ENCODE peak calls at places on chromosomes 1 and 21, in four cellular contexts. O is HepG2, I is HCT116, P is K562. U is an unnamed sample.

GRCh38 chr1:7657287-7658126 is 113.6 kb upstream of the VAMP3 start:
- DNase-seq in P (no peak), I (no peak), O (no peak), U (no peak)

GRCh38 chr1:77024500-77024899 is 157.2 kb downstream of the ST6GALNAC5 start:
- DNase-seq in I (no peak), O (peak; percentile 22), P (no peak), U (no peak)

GRCh38 chr1:156859523-156860112 is 701 bp upstream of the INSRR start:
- DNase-seq in I (no peak), O (no peak), P (no peak), U (no peak)

GRCh38 chr1:21261551-21262281 is 28.5 kb downstream of the ECE1 start:
- DNase-seq in P (peak; percentile 66), I (peak; percentile 64), O (no peak), U (no peak)

GRCh38 chr21:16195896-16196443 is 466.2 kb downstream of the USP25 start:
- DNase-seq in O (no peak), P (no peak), I (no peak), U (no peak)

GRCh38 chr21:19922122-19922521 is 1076.1 kb upstream of the NCAM2 start:
- DNase-seq in O (no peak), P (no peak), I (no peak), U (no peak)

GRCh38 chr1:82143108-82143833 is 342.5 kb downstream of the ADGRL2 start:
- DNase-seq in O (no peak), I (no peak), P (no peak), U (no peak)

GRCh38 chr1:39238476-39238875 is 34.0 kb downstream of the MACF1 start:
- DNase-seq in I (no peak), P (no peak), O (no peak), U (no peak)

GRCh38 chr1:113871597-113872113 is at the start of gene PTPN22:
- DNase-seq in P (no peak), I (no peak), O (no peak), U (no peak)

GRCh38 chr1:246497331-246497915 is 9.7 kb downstream of the SMYD3 start:
- DNase-seq in I (peak; percentile 60), O (peak; percentile 72), P (peak; percentile 66), U (peak; percentile 48)

GRCh38 chr1:62800825-62801306 is 16.9 kb downstream of the ATG4C start:
- DNase-seq in P (no peak), I (no peak), O (no peak), U (no peak)

GRCh38 chr1:160101037-160101716 is 2.8 kb upstream of the IGSF8 start:
- DNase-seq in O (peak; percentile 81), P (peak; percentile 88), I (peak; percentile 64), U (no peak)

GRCh38 chr1:158496379-158496778 is 24.4 kb downstream of the OR10R2 start:
- DNase-seq in O (no peak), P (no peak), I (no peak), U (no peak)

GRCh38 chr1:84156210-84156621 is 12.1 kb downstream of the PRKACB start:
- DNase-seq in P (no peak), I (peak; percentile 97), O (no peak), U (peak; percentile 88)
- TF ChIP-seq TCF7L2 in P (no peak), I (peak; percentile 97), O (no peak), U (no peak)

GRCh38 chr1:8941906-8942305 is 3.8 kb upstream of the CA6 start:
- DNase-seq in P (no peak), O (peak; percentile 72), I (peak; percentile 40), U (peak; percentile 58)
- H3K27ac ChIP-seq in P (no peak overlapping the region), O (no peak overlapping the region), I (no peak overlapping the region), U (no peak overlapping the region)

GRCh38 chr1:31855038-31855845 is 39.4 kb upstream of the SPOCD1 start:
- DNase-seq in I (no peak), P (no peak), O (peak; percentile 45), U (no peak)
- TF ChIP-seq SIN3A in I (no peak), P (no peak), O (no peak), U (no peak)

GRCh38 chr1:203410117-203410900 is 59.4 kb upstream of the FMOD start:
- DNase-seq in O (no peak), I (no peak), P (no peak), U (no peak)

GRCh38 chr1:203405703-203406430 is 54.9 kb upstream of the FMOD start:
- DNase-seq in I (no peak), P (no peak), O (no peak), U (no peak)

GRCh38 chr1:203407301-203407700 is 56.4 kb upstream of the FMOD start:
- DNase-seq in P (no peak), I (no peak), O (no peak), U (no peak)

GRCh38 chr1:203406446-203407045 is 55.6 kb upstream of the FMOD start:
- DNase-seq in P (no peak), O (no peak), I (no peak), U (no peak)

GRCh38 chr1:203408485-203409229 is 57.7 kb upstream of the FMOD start:
- DNase-seq in P (no peak), I (no peak), O (no peak), U (no peak)
- TF ChIP-seq TCF7L2 in P (no peak), I (no peak), O (no peak), U (no peak)

DNA sequence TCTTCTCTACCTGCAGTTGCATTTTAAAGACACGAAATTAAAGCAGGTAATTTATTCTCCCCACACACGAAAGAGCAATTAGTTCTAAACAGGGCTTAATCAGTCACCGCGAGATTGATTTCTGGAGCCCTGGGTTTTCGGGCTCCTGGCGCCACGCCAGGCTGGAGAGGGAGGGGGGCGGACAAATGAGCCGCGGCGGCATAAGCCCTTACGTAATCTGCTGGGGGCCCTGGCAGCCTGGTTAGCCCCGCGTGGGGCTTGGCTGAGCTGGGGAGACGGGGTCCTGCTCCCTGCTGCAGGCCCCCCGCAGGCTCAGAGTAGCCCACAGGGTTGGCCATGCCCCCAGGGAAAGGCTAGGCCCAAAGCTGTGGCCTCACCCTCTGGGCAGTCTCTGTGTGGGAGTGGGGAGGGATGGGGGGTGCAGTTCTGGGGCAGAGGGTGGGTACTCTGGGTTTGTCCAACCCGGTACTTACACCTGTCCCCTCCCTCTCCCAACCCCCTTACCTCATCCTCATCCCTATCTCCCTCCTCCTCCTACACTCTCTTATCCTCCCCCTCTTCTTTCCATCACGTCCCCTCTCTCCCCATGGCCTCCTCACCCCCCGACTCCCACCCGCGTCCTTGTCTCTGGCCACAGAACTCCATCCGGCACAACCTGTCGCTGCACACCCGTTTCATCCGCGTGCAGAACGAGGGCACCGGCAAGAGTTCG is 19.9 kb downstream of the FOXO6 start:
- DNase-seq in P (peak; percentile 52), I (peak; percentile 18), O (no peak), U (no peak)
- H3K27ac ChIP-seq in P (no peak overlapping the region), I (peak overlapping the region; percentile 93), O (no peak overlapping the region), U (peak overlapping the region; percentile 51)

GRCh38 chr1:203769505-203770343 is 4.7 kb downstream of the LAX1 start:
- DNase-seq in O (peak; percentile 73), I (no peak), P (no peak), U (no peak)
- TF ChIP-seq SIN3A in O (no peak), I (no peak), P (no peak), U (no peak)

U was measured in Panc1.